ENCODE peak calls at places on chromosome 9, in four cellular contexts. One of them, this sample, is unnamed.

GRCh38 chr9:16064701-16065230 is 511.9 kb downstream of the CCDC171 start:
- DNase-seq in neural progenitor cell: no peak
- DNase-seq in mammary epithelial cell: no peak
- DNase-seq in hepatocyte: no peak
- DNase-seq in this sample: no peak

GRCh38 chr9:133945314-133945975 is 46.7 kb downstream of the VAV2 start:
- DNase-seq in mammary epithelial cell: no peak
- DNase-seq in hepatocyte: no peak
- DNase-seq in neural progenitor cell: no peak
- DNase-seq in this sample: no peak

GRCh38 chr9:121201045-121201737 is 478 bp downstream of the RAB14 start:
- DNase-seq in neural progenitor cell: peak; percentile 75
- DNase-seq in hepatocyte: peak; percentile 62
- DNase-seq in mammary epithelial cell: peak; percentile 29
- DNase-seq in this sample: peak; percentile 29

GRCh38 chr9:21996438-21996837 is 1.8 kb downstream of the CDKN2B-AS1 start:
- DNase-seq in hepatocyte: no peak
- DNase-seq in neural progenitor cell: peak; percentile 51
- DNase-seq in mammary epithelial cell: no peak
- DNase-seq in this sample: no peak

GRCh38 chr9:4668604-4669003 is 2.3 kb upstream of the SPATA6L start:
- DNase-seq in mammary epithelial cell: no peak
- DNase-seq in neural progenitor cell: no peak
- DNase-seq in hepatocyte: no peak
- DNase-seq in this sample: no peak

GRCh38 chr9:90331826-90332575 is 310.6 kb downstream of the DIRAS2 start:
- DNase-seq in hepatocyte: peak; percentile 25
- DNase-seq in neural progenitor cell: no peak
- DNase-seq in mammary epithelial cell: no peak
- DNase-seq in this sample: no peak

GRCh38 chr9:37295178-37295577 is 127.3 kb upstream of the GRHPR start:
- DNase-seq in neural progenitor cell: no peak
- DNase-seq in mammary epithelial cell: no peak
- DNase-seq in hepatocyte: no peak
- DNase-seq in this sample: peak; percentile 33

GRCh38 chr9:76662476-76663281 is 101.6 kb upstream of the PCA3 start:
- DNase-seq in mammary epithelial cell: no peak
- DNase-seq in neural progenitor cell: no peak
- DNase-seq in hepatocyte: no peak
- DNase-seq in this sample: peak; percentile 74

GRCh38 chr9:20492772-20493171 is 129.5 kb downstream of the MLLT3 start:
- DNase-seq in neural progenitor cell: no peak
- DNase-seq in mammary epithelial cell: no peak
- DNase-seq in hepatocyte: no peak
- DNase-seq in this sample: no peak

GRCh38 chr9:78004478-78005229 is 27.0 kb downstream of the GNAQ start:
- DNase-seq in neural progenitor cell: no peak
- DNase-seq in hepatocyte: peak; percentile 55
- DNase-seq in mammary epithelial cell: no peak
- DNase-seq in this sample: no peak

GRCh38 chr9:133803028-133803585 is 65.0 kb upstream of the SARDH start:
- DNase-seq in mammary epithelial cell: no peak
- DNase-seq in neural progenitor cell: no peak
- DNase-seq in hepatocyte: no peak
- DNase-seq in this sample: no peak

GRCh38 chr9:26210338-26210851 is 532.2 kb upstream of the TUSC1 start:
- DNase-seq in neural progenitor cell: peak; percentile 23
- DNase-seq in hepatocyte: no peak
- DNase-seq in mammary epithelial cell: no peak
- DNase-seq in this sample: no peak

GRCh38 chr9:78669591-78669990 is 372.7 kb downstream of the PSAT1 start:
- DNase-seq in hepatocyte: no peak
- DNase-seq in mammary epithelial cell: no peak
- DNase-seq in neural progenitor cell: no peak
- DNase-seq in this sample: no peak

GRCh38 chr9:96048116-96048953 is 172.8 kb downstream of the ERCC6L2 start:
- DNase-seq in mammary epithelial cell: peak; percentile 19
- DNase-seq in hepatocyte: peak; percentile 74
- DNase-seq in neural progenitor cell: peak; percentile 80
- DNase-seq in this sample: peak; percentile 55

GRCh38 chr9:134547161-134548100 is 94.2 kb upstream of the COL5A1 start:
- DNase-seq in hepatocyte: no peak
- DNase-seq in mammary epithelial cell: no peak
- DNase-seq in neural progenitor cell: no peak
- DNase-seq in this sample: no peak

GRCh38 chr9:98983295-98984268 is 39.9 kb downstream of the COL15A1 start:
- DNase-seq in hepatocyte: no peak
- DNase-seq in neural progenitor cell: no peak
- DNase-seq in mammary epithelial cell: peak; percentile 61
- DNase-seq in this sample: no peak

GRCh38 chr9:93207326-93207814 is 23.4 kb downstream of the WNK2 start:
- DNase-seq in mammary epithelial cell: no peak
- DNase-seq in neural progenitor cell: no peak
- DNase-seq in hepatocyte: no peak
- DNase-seq in this sample: no peak

GRCh38 chr9:71524996-71525580 is 243.2 kb downstream of the CEMIP2 start:
- DNase-seq in mammary epithelial cell: no peak
- DNase-seq in hepatocyte: no peak
- DNase-seq in neural progenitor cell: no peak
- DNase-seq in this sample: no peak

GRCh38 chr9:78919701-78920100 is 622.8 kb downstream of the PSAT1 start:
- DNase-seq in neural progenitor cell: no peak
- DNase-seq in mammary epithelial cell: peak; percentile 60
- DNase-seq in hepatocyte: no peak
- DNase-seq in this sample: no peak

GRCh38 chr9:115208503-115208902 is 90.5 kb upstream of the TNC start:
- DNase-seq in hepatocyte: no peak
- DNase-seq in mammary epithelial cell: peak; percentile 67
- DNase-seq in neural progenitor cell: no peak
- DNase-seq in this sample: no peak

GRCh38 chr9:105341784-105342183 is 97.3 kb downstream of the SLC44A1 start:
- DNase-seq in hepatocyte: no peak
- DNase-seq in neural progenitor cell: no peak
- DNase-seq in mammary epithelial cell: no peak
- DNase-seq in this sample: peak; percentile 30

GRCh38 chr9:23232831-23233230 is 593.2 kb downstream of the ELAVL2 start:
- DNase-seq in mammary epithelial cell: no peak
- DNase-seq in neural progenitor cell: no peak
- DNase-seq in hepatocyte: no peak
- DNase-seq in this sample: no peak

GRCh38 chr9:126614455-126615248 is 924 bp downstream of the LMX1B start:
- DNase-seq in neural progenitor cell: no peak
- DNase-seq in mammary epithelial cell: peak; percentile 60
- DNase-seq in hepatocyte: no peak
- DNase-seq in this sample: no peak
- TF ChIP-seq EZH2 in neural progenitor cell: peak; percentile 99
- TF ChIP-seq EZH2 in mammary epithelial cell: no peak
- TF ChIP-seq EZH2 in hepatocyte: peak; percentile 96
- TF ChIP-seq EZH2 in this sample: peak; percentile 81

GRCh38 chr9:136204838-136205706 is at the start of gene LHX3:
- DNase-seq in mammary epithelial cell: no peak
- DNase-seq in neural progenitor cell: peak; percentile 94
- DNase-seq in hepatocyte: peak; percentile 76
- DNase-seq in this sample: peak; percentile 9

GRCh38 chr9:136201609-136202448 is 3.1 kb downstream of the LHX3 start:
- DNase-seq in hepatocyte: peak; percentile 69
- DNase-seq in mammary epithelial cell: no peak
- DNase-seq in neural progenitor cell: peak; percentile 92
- DNase-seq in this sample: no peak

GRCh38 chr9:136204086-136204805 is 682 bp downstream of the LHX3 start:
- DNase-seq in mammary epithelial cell: no peak
- DNase-seq in neural progenitor cell: no peak
- DNase-seq in hepatocyte: no peak
- DNase-seq in this sample: no peak

GRCh38 chr9:136202449-136203405 is 2.2 kb downstream of the LHX3 start:
- DNase-seq in neural progenitor cell: no peak
- DNase-seq in mammary epithelial cell: no peak
- DNase-seq in hepatocyte: no peak
- DNase-seq in this sample: no peak

GRCh38 chr9:136203406-136204085 is 1.4 kb downstream of the LHX3 start:
- DNase-seq in neural progenitor cell: no peak
- DNase-seq in mammary epithelial cell: no peak
- DNase-seq in hepatocyte: no peak
- DNase-seq in this sample: no peak
- H3K36me3 ChIP-seq in neural progenitor cell: no peaks in the 10 kb centered on the region
- H3K36me3 ChIP-seq in mammary epithelial cell: no peaks in the 10 kb centered on the region
- H3K36me3 ChIP-seq in hepatocyte: no peaks in the 10 kb centered on the region
- H3K36me3 ChIP-seq in this sample: no peaks in the 10 kb centered on the region

DNA sequence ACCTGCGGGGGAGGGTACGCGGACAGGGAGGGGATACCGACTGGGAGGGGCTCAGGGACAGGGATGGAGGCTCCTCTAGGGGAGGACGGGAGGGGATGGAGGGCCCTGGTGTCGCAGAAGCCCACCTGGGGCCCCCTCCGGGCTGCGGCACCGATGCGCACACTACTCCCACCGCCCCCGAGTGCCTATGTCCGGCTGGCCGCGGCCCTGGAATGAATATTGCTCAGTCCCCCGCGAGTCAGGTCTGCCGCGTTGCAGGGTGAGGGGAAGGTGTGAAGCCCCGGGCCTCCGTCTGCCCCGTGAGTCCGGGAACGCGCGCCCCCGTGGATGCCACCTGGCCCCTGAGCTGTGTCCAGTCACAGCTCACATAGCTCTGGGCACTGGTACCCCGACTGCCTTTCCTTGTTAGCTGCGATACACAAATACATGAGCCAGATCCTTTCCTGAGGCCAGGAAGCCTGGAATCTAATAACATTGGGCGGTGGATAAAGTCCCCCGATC is 44.5 kb upstream of the PRSS3 start:
- DNase-seq in mammary epithelial cell: no peak
- DNase-seq in neural progenitor cell: no peak
- DNase-seq in hepatocyte: no peak
- DNase-seq in this sample: peak; percentile 28
- TF ChIP-seq EZH2 in mammary epithelial cell: no peak
- TF ChIP-seq EZH2 in neural progenitor cell: no peak
- TF ChIP-seq EZH2 in hepatocyte: no peak
- TF ChIP-seq EZH2 in this sample: no peak

GRCh38 chr9:126390923-126391322 is 64.3 kb downstream of the MVB12B start:
- DNase-seq in neural progenitor cell: no peak
- DNase-seq in hepatocyte: no peak
- DNase-seq in mammary epithelial cell: no peak
- DNase-seq in this sample: no peak

GRCh38 chr9:126394802-126395201 is 68.2 kb downstream of the MVB12B start:
- DNase-seq in mammary epithelial cell: no peak
- DNase-seq in neural progenitor cell: no peak
- DNase-seq in hepatocyte: no peak
- DNase-seq in this sample: no peak

GRCh38 chr9:126393876-126394275 is 67.2 kb downstream of the MVB12B start:
- DNase-seq in neural progenitor cell: no peak
- DNase-seq in hepatocyte: no peak
- DNase-seq in mammary epithelial cell: no peak
- DNase-seq in this sample: no peak

GRCh38 chr9:126391713-126392661 is 65.4 kb downstream of the MVB12B start:
- DNase-seq in hepatocyte: no peak
- DNase-seq in neural progenitor cell: no peak
- DNase-seq in mammary epithelial cell: no peak
- DNase-seq in this sample: no peak

DNA sequence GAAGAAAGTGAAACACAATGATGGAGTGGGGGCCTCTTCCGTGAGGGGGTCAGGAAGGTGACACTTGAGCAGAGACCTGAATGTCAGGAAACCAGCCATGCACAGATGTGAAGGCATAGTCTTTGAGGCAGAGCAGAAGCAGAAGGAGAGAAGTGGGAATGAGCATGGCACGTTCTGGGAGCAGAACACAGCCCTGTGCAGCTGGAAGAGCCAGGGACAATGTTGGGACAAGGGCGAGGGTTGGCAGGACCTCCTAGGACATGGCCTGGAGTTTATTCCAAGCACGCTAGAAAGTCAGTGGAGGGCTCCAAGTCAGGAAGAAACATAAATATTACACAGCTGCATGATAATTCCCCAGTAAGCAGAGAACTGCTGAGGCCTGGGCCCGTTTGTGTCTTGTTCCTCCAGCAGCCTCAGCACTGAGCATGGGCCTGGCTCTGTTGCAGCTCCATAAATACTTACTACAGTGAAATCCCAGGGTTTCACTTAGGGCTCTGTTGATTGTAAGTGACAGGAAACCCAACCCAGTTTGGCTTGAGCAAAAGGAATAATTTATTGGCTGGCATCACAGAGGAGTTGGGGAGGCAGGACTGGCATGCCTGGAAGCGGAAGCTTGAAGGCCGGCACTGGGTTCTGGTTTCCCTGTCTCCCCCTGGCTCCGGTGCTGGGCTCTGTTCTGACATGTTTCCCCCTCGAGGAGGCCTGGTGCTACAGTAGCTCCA is 66.2 kb downstream of the MVB12B start:
- DNase-seq in neural progenitor cell: no peak
- DNase-seq in mammary epithelial cell: no peak
- DNase-seq in hepatocyte: no peak
- DNase-seq in this sample: no peak
- H3K36me3 ChIP-seq in neural progenitor cell: peaks cover 7% of the 10 kb centered on the region
- H3K36me3 ChIP-seq in mammary epithelial cell: no peaks in the 10 kb centered on the region
- H3K36me3 ChIP-seq in hepatocyte: peaks cover 3% of the 10 kb centered on the region
- H3K36me3 ChIP-seq in this sample: no peaks in the 10 kb centered on the region

DNA sequence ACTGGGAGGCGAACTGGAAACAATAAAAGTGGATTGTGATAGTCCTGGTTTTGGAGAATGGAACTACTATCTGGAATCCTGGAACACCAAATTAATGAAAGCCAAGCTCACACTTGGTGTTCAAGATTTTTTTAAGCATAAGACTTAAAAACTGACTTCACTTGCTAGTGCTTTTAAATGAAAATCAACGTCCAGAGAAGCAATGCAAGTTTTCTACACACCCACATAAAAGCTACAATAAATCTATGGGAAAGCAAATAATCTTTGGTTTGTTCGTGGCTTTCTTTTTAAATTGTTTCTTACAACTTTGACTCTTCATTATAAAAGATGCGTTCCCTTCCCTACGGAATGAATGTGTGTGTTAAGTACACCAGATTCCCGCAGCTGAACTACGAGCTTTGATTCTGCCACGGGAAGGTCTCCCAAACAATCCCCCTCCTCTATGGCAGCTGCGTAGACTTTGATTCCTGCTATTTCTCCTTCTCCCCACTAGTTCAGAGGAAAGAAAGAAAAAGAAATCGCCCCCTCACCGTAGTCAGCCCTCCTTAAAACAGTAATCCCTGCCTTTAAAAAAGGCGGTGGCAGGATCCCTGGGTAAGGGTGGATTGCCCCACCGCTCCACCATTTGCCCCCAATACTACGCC is 1057.2 kb upstream of the DMAC1 start:
- DNase-seq in hepatocyte: peak; percentile 27
- DNase-seq in mammary epithelial cell: no peak
- DNase-seq in neural progenitor cell: peak; percentile 67
- DNase-seq in this sample: peak; percentile 26
- TF ChIP-seq EZH2 in hepatocyte: no peak
- TF ChIP-seq EZH2 in mammary epithelial cell: no peak
- TF ChIP-seq EZH2 in neural progenitor cell: no peak
- TF ChIP-seq EZH2 in this sample: no peak